ENCODE peak calls at places on chromosome 19, in nine cellular contexts. F is effector memory CD8-positive, alpha-beta T cell; S is stimulated activated naive B cell treated with anti-CD40 and anti-IgM and Interleukin-4, amounts not matched to agents 10 μg/mL and 1 μg/mL and 100 μg/mL, for 72 hours; D is heart right ventricle; Q is uterus; K is MCF 10A; L is cardiac fibroblast; N is stimulated activated CD4-positive, alpha-beta T cell treated with anti-CD3 and anti-CD28 coated beads, Interleukin-1b, Interleukin-23, amount 100 ng/mL, for 4 hours; Z is K562. C is an unnamed sample.

GRCh38 chr19:57096640-57097361 is 23.0 kb upstream of the USP29 start:
- DNase-seq in L (peak; percentile 5), Z (no peak), S (no peak), Q (no peak), K (no peak), D (no peak), F (no peak), N (no peak), C (no peak)

GRCh38 chr19:4622695-4623421 is 16.5 kb upstream of the TNFAIP8L1 start:
- DNase-seq in F (no peak), Q (no peak), S (no peak), L (no peak), D (no peak), N (no peak), K (no peak), Z (peak; percentile 84), C (no peak)

GRCh38 chr19:51698296-51698695 is 5.2 kb downstream of the SPACA6 start:
- DNase-seq in L (no peak), K (no peak), N (no peak), Q (no peak), S (no peak), Z (no peak), F (no peak), D (no peak), C (no peak)

GRCh38 chr19:30362156-30362754 is 9.9 kb upstream of the ZNF536 start:
- DNase-seq in N (no peak), L (no peak), D (no peak), K (no peak), F (no peak), Z (no peak), Q (no peak), S (no peak), C (peak; percentile 0)

GRCh38 chr19:17859533-17860330 is at the start of gene RPL18A:
- DNase-seq in F (peak; percentile 97), L (peak; percentile 100), S (peak; percentile 99), Z (peak; percentile 96), Q (peak; percentile 99), N (peak; percentile 94), D (peak; percentile 99), K (peak; percentile 100), C (peak; percentile 100)

GRCh38 chr19:48873476-48874308 is 1.5 kb downstream of the PPP1R15A start:
- DNase-seq in Z (peak; percentile 97), F (no peak), D (no peak), N (no peak), L (peak; percentile 55), S (no peak), Q (peak; percentile 22), K (no peak), C (peak; percentile 55)

GRCh38 chr19:13110099-13110610 is 6.4 kb downstream of the TRMT1 start:
- DNase-seq in Z (no peak), N (no peak), D (no peak), F (no peak), K (no peak), S (no peak), Q (no peak), L (no peak), C (no peak)

GRCh38 chr19:57701625-57702024 is 7.4 kb downstream of the ZNF154 start:
- DNase-seq in S (no peak), N (no peak), F (no peak), K (no peak), Q (no peak), Z (no peak), L (no peak), D (no peak), C (no peak)

GRCh38 chr19:10685210-10685609 is 16.0 kb upstream of the QTRT1 start:
- DNase-seq in Q (no peak), K (no peak), S (no peak), F (no peak), L (no peak), D (no peak), Z (no peak), N (no peak), C (no peak)

GRCh38 chr19:1663854-1664253 is 11.4 kb upstream of the TCF3 start:
- DNase-seq in N (peak; percentile 31), K (no peak), S (peak; percentile 94), Q (no peak), Z (no peak), L (no peak), D (no peak), F (no peak), C (no peak)

GRCh38 chr19:52343548-52343947 is 7.5 kb downstream of the ZNF610 start:
- DNase-seq in F (peak; percentile 45), L (peak; percentile 11), K (peak; percentile 22), Q (peak; percentile 48), N (peak; percentile 11), D (peak; percentile 64), S (peak; percentile 47), Z (peak; percentile 61), C (peak; percentile 83)

GRCh38 chr19:7297742-7298141 is 3.5 kb upstream of the INSR start:
- DNase-seq in S (no peak), N (no peak), L (no peak), F (no peak), D (no peak), Z (no peak), K (no peak), Q (no peak), C (no peak)

GRCh38 chr19:12090807-12091206 is 26.3 kb downstream of the ZNF844 start:
- DNase-seq in F (peak; percentile 34), N (peak; percentile 54), S (peak; percentile 32), L (peak; percentile 73), Z (peak; percentile 65), D (peak; percentile 70), K (no peak), Q (peak; percentile 52), C (peak; percentile 89)

GRCh38 chr19:46580247-46580646 is 20.9 kb upstream of the CALM3 start:
- DNase-seq in K (no peak), L (no peak), Z (no peak), F (no peak), D (no peak), Q (no peak), S (no peak), N (no peak), C (no peak)

GRCh38 chr19:43700368-43701015 is 15.4 kb upstream of the IRGC start:
- DNase-seq in L (peak; percentile 79), S (peak; percentile 49), Q (peak; percentile 67), D (peak; percentile 76), K (peak; percentile 85), F (no peak), Z (no peak), N (no peak), C (peak; percentile 49)

GRCh38 chr19:5191091-5191490 is 149.5 kb downstream of the PTPRS start:
- DNase-seq in D (no peak), L (no peak), K (no peak), Z (no peak), Q (no peak), N (no peak), S (no peak), F (no peak), C (peak; percentile 54)